ENCODE peak calls at places on chromosomes 7 and 10, in eight cellular contexts. M is HCT116, W is hepatocyte, P is GM23248, Y is Karpas-422, Z is PC-3, V is SK-N-SH, I is MM.1S. B is an unnamed sample.

GRCh38 chr10:118960166-118961090 is 69.1 kb upstream of the NANOS1 start:
- DNase-seq in V (no peak), W (no peak), I (no peak), Z (peak; percentile 83), Y (no peak), P (peak; percentile 26), M (no peak), B (no peak)

GRCh38 chr7:143345428-143345900 is 17.0 kb downstream of the FAM131B start:
- DNase-seq in V (peak; percentile 71), W (peak; percentile 82), Y (no peak), P (peak; percentile 52), M (peak; percentile 73), I (no peak), Z (no peak), B (peak; percentile 95)

GRCh38 chr7:94115316-94115715 is 111.2 kb upstream of the BET1 start:
- DNase-seq in I (no peak), M (no peak), V (no peak), P (peak; percentile 46), W (no peak), Y (no peak), Z (peak; percentile 49), B (no peak)

GRCh38 chr7:28754027-28754426 is 204.1 kb downstream of the TRIL start:
- DNase-seq in W (no peak), M (no peak), P (peak; percentile 82), V (no peak), Y (no peak), Z (peak; percentile 11), I (no peak), B (no peak)

GRCh38 chr10:6973904-6974303 is 393.8 kb upstream of the PRKCQ start:
- DNase-seq in Z (no peak), M (no peak), V (no peak), P (no peak), I (no peak), W (no peak), Y (no peak), B (no peak)

GRCh38 chr7:78510580-78511188 is 712.1 kb downstream of the PHTF2 start:
- DNase-seq in V (peak; percentile 57), M (peak; percentile 8), W (peak; percentile 49), Z (peak; percentile 47), I (peak; percentile 80), P (peak; percentile 80), Y (peak; percentile 77), B (peak; percentile 81)

GRCh38 chr7:156194813-156195212 is 382.6 kb upstream of the SHH start:
- DNase-seq in W (no peak), I (no peak), M (no peak), Y (no peak), V (no peak), P (no peak), Z (no peak), B (no peak)

GRCh38 chr10:12594448-12594944 is 245.1 kb downstream of the CAMK1D start:
- DNase-seq in Z (no peak), V (no peak), M (no peak), Y (no peak), P (no peak), I (no peak), W (no peak), B (no peak)

GRCh38 chr10:92544296-92544695 is 29.6 kb downstream of the IDE start:
- DNase-seq in V (peak; percentile 25), P (peak; percentile 16), Z (peak; percentile 10), Y (peak; percentile 42), M (no peak), W (no peak), I (no peak), B (peak; percentile 33)

GRCh38 chr10:76717141-76717540 is 920.5 kb downstream of the KCNMA1 start:
- DNase-seq in I (no peak), W (no peak), V (no peak), Z (peak; percentile 99), P (peak; percentile 88), M (no peak), Y (no peak), B (no peak)

GRCh38 chr10:59621771-59622170 is 87.9 kb downstream of the SLC16A9 start:
- DNase-seq in Z (no peak), W (no peak), Y (no peak), I (no peak), V (no peak), M (no peak), P (no peak), B (no peak)

GRCh38 chr7:46352335-46352954 is 431.4 kb upstream of the IGFBP3 start:
- DNase-seq in W (peak; percentile 68), V (peak; percentile 69), I (peak; percentile 50), P (peak; percentile 74), Z (peak; percentile 79), Y (peak; percentile 81), M (peak; percentile 56), B (peak; percentile 84)

GRCh38 chr10:34753014-34753757 is 61.9 kb downstream of the PARD3 start:
- DNase-seq in I (no peak), W (no peak), P (no peak), V (no peak), Y (no peak), Z (no peak), M (no peak), B (peak; percentile 32)

GRCh38 chr10:71245420-71246325 is 33.3 kb downstream of the UNC5B start:
- DNase-seq in Y (no peak), W (no peak), P (no peak), V (no peak), I (no peak), M (no peak), Z (no peak), B (no peak)

GRCh38 chr10:1293636-1294440 is 237.7 kb downstream of the WDR37 start:
- DNase-seq in Z (no peak), W (no peak), Y (no peak), P (no peak), M (no peak), V (peak; percentile 78), I (no peak), B (peak; percentile 38)

GRCh38 chr7:78437118-78437517 is 638.5 kb downstream of the PHTF2 start:
- DNase-seq in V (no peak), W (no peak), Y (no peak), I (no peak), M (no peak), P (peak; percentile 78), Z (no peak), B (no peak)

GRCh38 chr10:92756233-92757065 is 66.7 kb downstream of the HHEX start:
- DNase-seq in Z (no peak), P (no peak), Y (peak; percentile 93), M (no peak), V (no peak), I (peak; percentile 87), W (no peak), B (no peak)

GRCh38 chr7:68014031-68014774 is 1017.6 kb downstream of the TYW1 start:
- DNase-seq in M (no peak), W (no peak), Y (no peak), Z (no peak), P (no peak), I (no peak), V (no peak), B (no peak)

GRCh38 chr7:17546206-17546998 is 247.9 kb downstream of the AHR start:
- DNase-seq in I (no peak), V (no peak), Z (peak; percentile 38), Y (no peak), W (no peak), P (peak; percentile 79), M (no peak), B (no peak)

GRCh38 chr7:129205987-129206785 is 17.8 kb downstream of the SMO start:
- DNase-seq in Y (no peak), P (no peak), I (no peak), V (no peak), Z (no peak), M (no peak), W (no peak), B (no peak)
- H3K36me3 ChIP-seq in Y (no peaks in the 10 kb centered on the region), P (no peaks in the 10 kb centered on the region), I (no peaks in the 10 kb centered on the region), V (peaks cover 12% of the 10 kb centered on the region), Z (no peaks in the 10 kb centered on the region), M (no peaks in the 10 kb centered on the region), W (no peaks in the 10 kb centered on the region), B (no peaks in the 10 kb centered on the region)

GRCh38 chr10:129968020-129968861 is 4.2 kb upstream of the EBF3 start:
- DNase-seq in M (no peak), V (peak; percentile 29), P (no peak), Y (no peak), W (no peak), I (no peak), Z (no peak), B (no peak)
- H3K27me3 ChIP-seq in M (no peaks in the 10 kb centered on the region), V (peaks cover 66% of the 10 kb centered on the region), P (peaks cover 79% of the 10 kb centered on the region), Y (no peaks in the 10 kb centered on the region), W (peaks cover 85% of the 10 kb centered on the region), I (no peaks in the 10 kb centered on the region), Z (peaks cover 75% of the 10 kb centered on the region), B (peaks cover 98% of the 10 kb centered on the region)

DNA sequence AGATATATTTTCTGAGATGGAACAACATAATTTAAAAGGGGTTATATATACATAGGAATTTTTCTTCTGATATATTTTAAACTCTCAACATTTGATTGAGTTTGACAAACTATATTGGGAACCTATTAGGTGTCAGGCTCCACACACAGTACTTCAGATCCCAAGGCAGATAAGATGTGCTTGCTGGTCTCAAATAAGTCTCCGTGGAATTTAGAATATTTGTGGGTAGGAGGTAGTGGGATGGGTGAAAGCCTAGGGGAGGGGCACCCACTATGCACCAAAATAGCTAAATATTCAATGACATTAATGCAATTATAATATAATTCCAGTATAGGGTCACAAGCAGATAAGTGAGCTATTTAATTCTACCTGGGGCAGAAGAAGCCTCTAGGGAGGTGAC is 81.5 kb downstream of the ARL4A start:
- DNase-seq in M (no peak), Z (no peak), V (no peak), I (no peak), P (no peak), Y (no peak), W (no peak), B (no peak)
- H3K9me2 ChIP-seq in M (no peaks in the 10 kb centered on the region), Z (no peaks in the 10 kb centered on the region), V (no peaks in the 10 kb centered on the region), I (no peaks in the 10 kb centered on the region), P (no peaks in the 10 kb centered on the region), Y (no peaks in the 10 kb centered on the region), W (no peaks in the 10 kb centered on the region), B (peaks cover 6% of the 10 kb centered on the region)

GRCh38 chr7:157588271-157588589 is 251.4 kb downstream of the DNAJB6 start:
- DNase-seq in Z (no peak), W (no peak), Y (no peak), M (no peak), P (no peak), V (no peak), I (no peak), B (no peak)

GRCh38 chr7:157587487-157588270 is 250.9 kb downstream of the DNAJB6 start:
- DNase-seq in M (no peak), I (no peak), W (no peak), Y (no peak), P (no peak), V (no peak), Z (no peak), B (no peak)

GRCh38 chr7:157590526-157590925 is 253.7 kb downstream of the DNAJB6 start:
- DNase-seq in W (no peak), M (no peak), V (no peak), P (no peak), I (no peak), Z (no peak), Y (no peak), B (no peak)

GRCh38 chr7:157587051-157587450 is 250.2 kb downstream of the DNAJB6 start:
- DNase-seq in W (no peak), M (no peak), V (no peak), I (no peak), P (no peak), Z (no peak), Y (no peak), B (no peak)

DNA sequence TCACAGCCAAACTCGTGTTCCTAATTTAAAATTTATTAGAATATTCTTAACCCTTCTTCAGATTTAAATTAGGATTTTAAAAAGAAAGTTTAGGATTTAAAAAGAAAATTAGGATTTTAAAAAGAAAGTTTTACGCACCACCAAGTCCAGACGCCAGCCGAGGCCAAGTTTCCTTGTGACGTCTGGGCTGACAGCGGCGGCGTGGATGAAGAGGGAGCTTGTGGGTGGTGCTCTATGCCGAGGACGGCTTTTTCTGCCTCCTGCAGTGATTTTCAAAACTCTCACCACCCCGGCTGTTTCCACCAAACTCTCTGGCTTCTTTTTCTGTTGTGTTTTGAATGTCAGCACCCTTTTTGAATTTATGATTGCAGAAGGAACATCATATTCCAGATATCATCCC is 252.9 kb downstream of the DNAJB6 start:
- DNase-seq in I (no peak), Z (no peak), W (no peak), P (no peak), V (no peak), M (no peak), Y (no peak), B (no peak)
- H3K36me3 ChIP-seq in I (no peaks in the 10 kb centered on the region), Z (no peaks in the 10 kb centered on the region), W (no peaks in the 10 kb centered on the region), P (no peaks in the 10 kb centered on the region), V (no peaks in the 10 kb centered on the region), M (no peaks in the 10 kb centered on the region), Y (no peaks in the 10 kb centered on the region), B (no peaks in the 10 kb centered on the region)